ENCODE peak calls at places on chromosomes 7 and 10, in four cellular contexts. T is AG09309, U is NCI-H1417, A is pancreas. Q is an unnamed sample.

GRCh38 chr10:120386896-120387295 is 70.1 kb upstream of the PLPP4 start:
- DNase-seq in T (no peak), U (no peak), A (no peak), Q (no peak)

GRCh38 chr10:7410306-7410799 is 481 bp downstream of the SFMBT2 start:
- DNase-seq in T (no peak), U (peak), A (peak), Q (no peak)

GRCh38 chr10:81876253-81876731 is 1.3 kb downstream of the NRG3 start:
- DNase-seq in T (no peak), U (no peak), A (peak), Q (no peak)

GRCh38 chr7:81871606-81872265 is 101.9 kb upstream of the HGF start:
- DNase-seq in T (no peak), U (no peak), A (no peak), Q (no peak)

GRCh38 chr7:41698726-41699125 is 4.2 kb downstream of the INHBA start:
- DNase-seq in T (no peak), U (no peak), A (no peak), Q (no peak)

GRCh38 chr10:30359373-30360206 is 10.5 kb upstream of the MTPAP start:
- DNase-seq in T (no peak), U (peak), A (no peak), Q (peak)

GRCh38 chr7:42445691-42446090 is 208.7 kb upstream of the GLI3 start:
- DNase-seq in T (no peak), U (no peak), A (no peak), Q (no peak)

GRCh38 chr7:85554294-85554877 is 367.5 kb upstream of the SEMA3D start:
- DNase-seq in T (peak), U (peak), A (no peak), Q (peak)

GRCh38 chr10:87670591-87670990 is 10.9 kb downstream of the PAPSS2 start:
- DNase-seq in T (no peak), U (no peak), A (no peak), Q (no peak)